ENCODE peak calls at places on chromosome 1, in seven cellular contexts. One of them, this sample, is unnamed.

GRCh38 chr1:108502138-108502537 is 52.0 kb downstream of the NBPF6 start:
- DNase-seq in mammary epithelial cell: no peak
- DNase-seq in astrocyte: no peak
- DNase-seq in PC-9: peak; percentile 41
- DNase-seq in fibroblast of lung: no peak
- DNase-seq in neural progenitor cell: no peak
- DNase-seq in keratinocyte: no peak
- DNase-seq in this sample: no peak

GRCh38 chr1:47514229-47514628 is 76.4 kb downstream of the FOXD2 start:
- DNase-seq in mammary epithelial cell: peak; percentile 16
- DNase-seq in astrocyte: no peak
- DNase-seq in PC-9: no peak
- DNase-seq in fibroblast of lung: no peak
- DNase-seq in neural progenitor cell: no peak
- DNase-seq in keratinocyte: no peak
- DNase-seq in this sample: no peak

GRCh38 chr1:57088689-57089088 is 122.9 kb upstream of the C8B start:
- DNase-seq in mammary epithelial cell: no peak
- DNase-seq in astrocyte: peak; percentile 4
- DNase-seq in PC-9: no peak
- DNase-seq in fibroblast of lung: no peak
- DNase-seq in neural progenitor cell: peak; percentile 39
- DNase-seq in keratinocyte: no peak
- DNase-seq in this sample: no peak

GRCh38 chr1:156709743-156710489 is 4.5 kb upstream of the CRABP2 start:
- DNase-seq in mammary epithelial cell: peak; percentile 90
- DNase-seq in astrocyte: peak; percentile 57
- DNase-seq in PC-9: peak; percentile 68
- DNase-seq in fibroblast of lung: peak; percentile 77
- DNase-seq in neural progenitor cell: peak; percentile 14
- DNase-seq in keratinocyte: no peak
- DNase-seq in this sample: no peak

GRCh38 chr1:100268202-100268601 is 2.2 kb downstream of the RTCA start:
- DNase-seq in mammary epithelial cell: no peak
- DNase-seq in astrocyte: no peak
- DNase-seq in PC-9: no peak
- DNase-seq in fibroblast of lung: no peak
- DNase-seq in neural progenitor cell: no peak
- DNase-seq in keratinocyte: no peak
- DNase-seq in this sample: no peak

GRCh38 chr1:115717541-115717940 is 51.0 kb downstream of the CASQ2 start:
- DNase-seq in mammary epithelial cell: peak; percentile 30
- DNase-seq in astrocyte: peak; percentile 13
- DNase-seq in PC-9: no peak
- DNase-seq in fibroblast of lung: peak; percentile 58
- DNase-seq in neural progenitor cell: peak; percentile 68
- DNase-seq in keratinocyte: no peak
- DNase-seq in this sample: peak; percentile 23

GRCh38 chr1:17516303-17517214 is 22.9 kb upstream of the ARHGEF10L start:
- DNase-seq in mammary epithelial cell: no peak
- DNase-seq in astrocyte: no peak
- DNase-seq in PC-9: peak; percentile 71
- DNase-seq in fibroblast of lung: no peak
- DNase-seq in neural progenitor cell: peak; percentile 54
- DNase-seq in keratinocyte: no peak
- DNase-seq in this sample: no peak

GRCh38 chr1:183567584-183567983 is 22.7 kb downstream of the NCF2 start:
- DNase-seq in mammary epithelial cell: peak; percentile 80
- DNase-seq in astrocyte: peak; percentile 43
- DNase-seq in PC-9: peak; percentile 62
- DNase-seq in fibroblast of lung: peak; percentile 18
- DNase-seq in neural progenitor cell: no peak
- DNase-seq in keratinocyte: no peak
- DNase-seq in this sample: no peak

GRCh38 chr1:161506336-161507223 is 1.3 kb downstream of the FCGR2A start:
- DNase-seq in mammary epithelial cell: no peak
- DNase-seq in astrocyte: no peak
- DNase-seq in PC-9: no peak
- DNase-seq in fibroblast of lung: no peak
- DNase-seq in neural progenitor cell: no peak
- DNase-seq in keratinocyte: no peak
- DNase-seq in this sample: peak; percentile 73

GRCh38 chr1:100028765-100029164 is 59.0 kb downstream of the SLC35A3 start:
- DNase-seq in mammary epithelial cell: no peak
- DNase-seq in astrocyte: no peak
- DNase-seq in PC-9: no peak
- DNase-seq in fibroblast of lung: no peak
- DNase-seq in neural progenitor cell: no peak
- DNase-seq in keratinocyte: no peak
- DNase-seq in this sample: no peak

GRCh38 chr1:12619396-12620141 is 1.6 kb upstream of the DHRS3 start:
- DNase-seq in mammary epithelial cell: peak; percentile 73
- DNase-seq in astrocyte: peak; percentile 69
- DNase-seq in PC-9: peak; percentile 55
- DNase-seq in fibroblast of lung: peak; percentile 90
- DNase-seq in neural progenitor cell: peak; percentile 93
- DNase-seq in keratinocyte: no peak
- DNase-seq in this sample: peak; percentile 88

GRCh38 chr1:83765125-83765524 is 233.8 kb downstream of the TTLL7 start:
- DNase-seq in mammary epithelial cell: no peak
- DNase-seq in astrocyte: no peak
- DNase-seq in PC-9: no peak
- DNase-seq in fibroblast of lung: no peak
- DNase-seq in neural progenitor cell: no peak
- DNase-seq in keratinocyte: no peak
- DNase-seq in this sample: no peak
- TF ChIP-seq EZH2 in mammary epithelial cell: no peak
- TF ChIP-seq EZH2 in astrocyte: no peak
- TF ChIP-seq EZH2 in PC-9: no peak
- TF ChIP-seq EZH2 in fibroblast of lung: no peak
- TF ChIP-seq EZH2 in neural progenitor cell: no peak
- TF ChIP-seq EZH2 in keratinocyte: no peak
- TF ChIP-seq EZH2 in this sample: no peak

GRCh38 chr1:25619101-25619890 is 2.7 kb downstream of the MAN1C1 start:
- DNase-seq in mammary epithelial cell: no peak
- DNase-seq in astrocyte: no peak
- DNase-seq in PC-9: no peak
- DNase-seq in fibroblast of lung: peak; percentile 24
- DNase-seq in neural progenitor cell: peak; percentile 89
- DNase-seq in keratinocyte: no peak
- DNase-seq in this sample: peak; percentile 55
- H3K4me3 ChIP-seq in mammary epithelial cell: no peak overlapping the region
- H3K4me3 ChIP-seq in astrocyte: no peak overlapping the region
- H3K4me3 ChIP-seq in PC-9: no peak overlapping the region
- H3K4me3 ChIP-seq in fibroblast of lung: peak overlapping the region; percentile 64
- H3K4me3 ChIP-seq in neural progenitor cell: peak overlapping the region; percentile 7
- H3K4me3 ChIP-seq in keratinocyte: no peak overlapping the region
- H3K4me3 ChIP-seq in this sample: no peak overlapping the region

DNA sequence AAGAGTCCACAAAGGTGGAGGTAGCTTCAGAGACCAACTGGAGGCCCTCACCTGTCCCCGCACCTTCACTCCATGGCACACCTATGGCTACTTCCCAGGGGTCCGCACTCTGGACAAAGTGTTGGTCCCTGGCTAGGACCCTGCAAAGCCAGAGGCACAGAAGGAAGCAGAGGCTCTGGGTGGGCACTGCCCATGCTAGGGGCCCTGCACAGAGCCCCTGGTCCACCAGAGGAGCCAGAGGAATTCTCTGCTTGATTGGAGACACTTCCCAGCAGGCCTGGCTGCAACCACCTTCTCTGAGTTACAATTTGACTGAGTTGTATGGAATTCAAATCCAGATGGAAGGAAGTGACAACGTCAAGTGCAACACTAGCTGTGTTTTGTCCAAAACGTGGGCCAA is 3.1 kb upstream of the SKI start:
- DNase-seq in mammary epithelial cell: no peak
- DNase-seq in astrocyte: no peak
- DNase-seq in PC-9: no peak
- DNase-seq in fibroblast of lung: no peak
- DNase-seq in neural progenitor cell: no peak
- DNase-seq in keratinocyte: no peak
- DNase-seq in this sample: no peak
- TF ChIP-seq CTCF in mammary epithelial cell: no peak
- TF ChIP-seq CTCF in astrocyte: no peak
- TF ChIP-seq CTCF in PC-9: no peak
- TF ChIP-seq CTCF in fibroblast of lung: no peak
- TF ChIP-seq CTCF in neural progenitor cell: no peak
- TF ChIP-seq CTCF in keratinocyte: no peak
- TF ChIP-seq CTCF in this sample: no peak

GRCh38 chr1:217135569-217135915 is 412.3 kb upstream of the ESRRG start:
- DNase-seq in mammary epithelial cell: peak; percentile 20
- DNase-seq in astrocyte: no peak
- DNase-seq in PC-9: no peak
- DNase-seq in fibroblast of lung: peak; percentile 31
- DNase-seq in neural progenitor cell: peak; percentile 37
- DNase-seq in keratinocyte: no peak
- DNase-seq in this sample: no peak
- TF ChIP-seq EZH2 in mammary epithelial cell: no peak
- TF ChIP-seq EZH2 in astrocyte: no peak
- TF ChIP-seq EZH2 in PC-9: no peak
- TF ChIP-seq EZH2 in fibroblast of lung: no peak
- TF ChIP-seq EZH2 in neural progenitor cell: no peak
- TF ChIP-seq EZH2 in keratinocyte: no peak
- TF ChIP-seq EZH2 in this sample: peak; percentile 71

DNA sequence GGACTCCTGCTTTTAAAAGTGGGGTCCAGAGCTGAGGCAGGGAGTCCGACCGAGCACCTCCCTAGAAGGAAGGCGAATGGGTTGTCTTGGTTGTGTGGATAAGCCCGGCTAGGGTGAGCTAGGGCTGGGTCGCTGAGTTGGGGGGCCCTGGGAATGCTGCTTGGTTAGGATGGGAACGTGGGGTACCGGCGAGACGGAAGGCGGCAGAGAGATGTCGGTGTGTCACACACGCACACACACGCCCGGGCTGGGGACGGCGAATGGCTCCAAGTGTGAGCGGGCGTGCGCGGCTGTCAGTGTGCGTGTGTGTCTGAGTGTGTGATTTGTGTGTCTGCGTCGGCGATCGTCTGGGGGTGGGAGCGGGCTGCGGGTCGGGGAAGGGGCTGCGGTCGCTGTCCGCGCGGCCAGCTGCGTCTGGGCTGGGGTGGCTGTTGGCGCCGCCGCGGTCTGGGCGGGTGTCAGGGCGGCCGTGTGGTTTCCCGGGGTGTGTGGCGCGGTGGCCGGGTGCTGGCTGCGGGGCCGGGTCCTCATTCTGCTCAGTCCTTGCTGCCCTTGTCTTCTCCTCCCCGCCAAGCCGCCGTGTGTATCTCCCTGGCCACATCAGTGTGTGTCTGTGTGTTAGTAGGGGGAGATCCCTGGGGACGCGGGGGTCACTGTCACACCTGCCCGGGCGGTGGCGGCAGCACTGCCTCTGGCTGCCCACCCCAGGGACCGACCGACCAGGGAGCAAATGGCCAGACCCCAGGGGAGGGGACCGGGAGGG is 1.0 kb downstream of the EFNA3 start:
- DNase-seq in mammary epithelial cell: no peak
- DNase-seq in astrocyte: no peak
- DNase-seq in PC-9: peak; percentile 26
- DNase-seq in fibroblast of lung: no peak
- DNase-seq in neural progenitor cell: peak; percentile 46
- DNase-seq in keratinocyte: no peak
- DNase-seq in this sample: no peak
- H3K4me3 ChIP-seq in mammary epithelial cell: peak overlapping the region; percentile 18
- H3K4me3 ChIP-seq in astrocyte: no peak overlapping the region
- H3K4me3 ChIP-seq in PC-9: peak overlapping the region; percentile 63
- H3K4me3 ChIP-seq in fibroblast of lung: no peak overlapping the region
- H3K4me3 ChIP-seq in neural progenitor cell: peak overlapping the region; percentile 80
- H3K4me3 ChIP-seq in keratinocyte: peak overlapping the region; percentile 51
- H3K4me3 ChIP-seq in this sample: peak overlapping the region; percentile 63

GRCh38 chr1:26070808-26071342 is 3.4 kb upstream of the TRIM63 start:
- DNase-seq in mammary epithelial cell: no peak
- DNase-seq in astrocyte: no peak
- DNase-seq in PC-9: no peak
- DNase-seq in fibroblast of lung: no peak
- DNase-seq in neural progenitor cell: no peak
- DNase-seq in keratinocyte: no peak
- DNase-seq in this sample: no peak
- TF ChIP-seq CTCF in mammary epithelial cell: no peak
- TF ChIP-seq CTCF in astrocyte: no peak
- TF ChIP-seq CTCF in PC-9: no peak
- TF ChIP-seq CTCF in fibroblast of lung: no peak
- TF ChIP-seq CTCF in neural progenitor cell: no peak
- TF ChIP-seq CTCF in keratinocyte: no peak
- TF ChIP-seq CTCF in this sample: no peak

This sample was measured in A673.